ENCODE peak calls at places on chromosomes 16 and 17, in five cellular contexts. W is ascending aorta, E is NT2/D1, L is mucosa of descending colon, P is A549. B is an unnamed sample.
A peak's percentile ranks its signal among the peaks of the same experiment; 100 is the strongest.

GRCh38 chr17:58265902-58266875 is 14.5 kb downstream of the MPO start:
- DNase-seq in E (no peak), P (no peak), L (no peak), W (no peak), B (no peak)

GRCh38 chr17:79614248-79614647 is 3.4 kb upstream of the RBFOX3 start:
- DNase-seq in L (no peak), P (no peak), W (no peak), E (no peak), B (no peak)

GRCh38 chr16:13756411-13756810 is 163.5 kb upstream of the ERCC4 start:
- DNase-seq in L (no peak), W (no peak), E (no peak), P (no peak), B (no peak)

GRCh38 chr17:64262125-64262421 is 987 bp downstream of the TEX2 start:
- DNase-seq in L (no peak), W (no peak), E (no peak), P (no peak), B (no peak)

GRCh38 chr17:81582341-81582740 is 30.2 kb upstream of the FAAP100 start:
- DNase-seq in W (no peak), E (no peak), P (no peak), L (no peak), B (no peak)

GRCh38 chr17:2227025-2227699 is 76.4 kb downstream of the SMG6 start:
- DNase-seq in E (no peak), W (peak; percentile 8), L (no peak), P (no peak), B (no peak)

GRCh38 chr17:13477180-13477611 is 124.5 kb downstream of the HS3ST3A1 start:
- DNase-seq in P (no peak), L (no peak), E (no peak), W (no peak), B (no peak)

GRCh38 chr17:44115585-44116415 is 7.6 kb downstream of the HDAC5 start:
- DNase-seq in L (no peak), P (peak; percentile 57), W (no peak), E (no peak), B (no peak)

GRCh38 chr16:57590654-57591085 is 37.8 kb upstream of the ADGRG1 start:
- DNase-seq in L (no peak), W (no peak), P (peak; percentile 44), E (no peak), B (peak; percentile 28)